ENCODE peak calls at places on chromosomes 13 and 19, in four cellular contexts. Z is K562, H is HepG2, F is HCT116. J is an unnamed sample.
A peak's percentile ranks its signal among the peaks of the same experiment; 100 is the strongest.

GRCh38 chr19:14434157-14434501 is 1.0 kb downstream of the PKN1 start:
- ATAC-seq in Z (no peak), H (peak; percentile 15), F (peak; percentile 49), J (no peak)

GRCh38 chr13:45851171-45851889 is at the start of gene SIAH3:
- ATAC-seq in F (no peak), H (peak; percentile 29), Z (no peak), J (no peak)

GRCh38 chr13:47875206-47875605 is 125.9 kb downstream of the SUCLA2 start:
- ATAC-seq in Z (no peak), F (no peak), H (no peak), J (no peak)

GRCh38 chr19:3572855-3573161 is at the start of gene HMG20B:
- ATAC-seq in H (no peak), Z (no peak), F (no peak), J (no peak)

GRCh38 chr13:50894504-50894903 is 15.1 kb upstream of the RNASEH2B start:
- ATAC-seq in H (no peak), Z (no peak), F (no peak), J (no peak)

GRCh38 chr13:77429320-77430142 is 102.6 kb upstream of the MYCBP2 start:
- ATAC-seq in F (no peak), Z (no peak), H (no peak), J (no peak)

GRCh38 chr13:29605860-29606526 is 10.5 kb upstream of the SLC7A1 start:
- ATAC-seq in Z (no peak), H (no peak), F (no peak), J (no peak)

GRCh38 chr13:21436582-21436981 is 22.5 kb downstream of the ZDHHC20 start:
- ATAC-seq in F (no peak), H (no peak), Z (no peak), J (no peak)

GRCh38 chr13:111347438-111347837 is 27.0 kb downstream of the TEX29 start:
- ATAC-seq in H (no peak), F (no peak), Z (no peak), J (no peak)

GRCh38 chr19:49925486-49925885 is 3.5 kb upstream of the ATF5 start:
- ATAC-seq in F (no peak), H (no peak), Z (no peak), J (no peak)

GRCh38 chr19:50184196-50184595 is 19.2 kb upstream of the MYH14 start:
- ATAC-seq in H (no peak), Z (no peak), F (no peak), J (no peak)

GRCh38 chr19:17824339-17824738 is 3.0 kb upstream of the INSL3 start:
- ATAC-seq in Z (no peak), F (no peak), H (peak; percentile 35), J (no peak)

GRCh38 chr13:36453518-36453917 is 21.2 kb downstream of the CCNA1 start:
- ATAC-seq in Z (peak; percentile 40), H (peak; percentile 80), F (no peak), J (no peak)

GRCh38 chr19:38033658-38034150 is 126.7 kb downstream of the SIPA1L3 start:
- ATAC-seq in F (no peak), H (no peak), Z (no peak), J (peak; percentile 25)

GRCh38 chr13:39527301-39527700 is 75.7 kb downstream of the LHFPL6 start:
- ATAC-seq in Z (no peak), F (no peak), H (no peak), J (no peak)

GRCh38 chr13:26760835-26761582 is 423 bp upstream of the GPR12 start:
- ATAC-seq in F (no peak), Z (no peak), H (no peak), J (peak; percentile 28)

GRCh38 chr13:107373551-107373950 is 805.6 kb upstream of the ARGLU1 start:
- ATAC-seq in F (no peak), Z (no peak), H (peak; percentile 51), J (no peak)

GRCh38 chr13:54592201-54592600 is 1563.6 kb downstream of the OLFM4 start:
- ATAC-seq in F (no peak), Z (no peak), H (no peak), J (no peak)

GRCh38 chr13:40155176-40155575 is 499.7 kb downstream of the COG6 start:
- ATAC-seq in Z (no peak), H (no peak), F (no peak), J (no peak)

GRCh38 chr19:50002386-50002960 is 22.7 kb downstream of the VRK3 start:
- ATAC-seq in H (no peak), Z (no peak), F (no peak), J (no peak)

GRCh38 chr19:43806848-43807247 is 4.6 kb upstream of the LYPD5 start:
- ATAC-seq in Z (no peak), F (no peak), H (no peak), J (no peak)

GRCh38 chr13:114005206-114005720 is 31.4 kb upstream of the C13orf46 start:
- ATAC-seq in F (no peak), Z (peak; percentile 62), H (no peak), J (no peak)

GRCh38 chr19:50486823-50487515 is 10.3 kb upstream of the GARIN5A start:
- ATAC-seq in F (peak; percentile 73), Z (peak; percentile 83), H (no peak), J (no peak)

GRCh38 chr19:7101498-7102253 is 32.2 kb downstream of the ZNF557 start:
- ATAC-seq in Z (no peak), H (no peak), F (no peak), J (no peak)

GRCh38 chr13:43686557-43686956 is 100.2 kb downstream of the ENOX1 start:
- ATAC-seq in H (no peak), Z (no peak), F (no peak), J (peak; percentile 85)

GRCh38 chr13:66994498-66995365 is 235.4 kb downstream of the PCDH9 start:
- ATAC-seq in F (no peak), H (peak; percentile 71), Z (peak; percentile 73), J (peak; percentile 23)

GRCh38 chr19:46469541-46470185 is 1.7 kb downstream of the PNMA8A start:
- ATAC-seq in Z (no peak), F (no peak), H (no peak), J (no peak)

GRCh38 chr13:49995535-49996165 is 1.2 kb upstream of the TRIM13 start:
- ATAC-seq in Z (no peak), H (no peak), F (no peak), J (no peak)

GRCh38 chr13:106156468-106156867 is 379.0 kb downstream of the EFNB2 start:
- ATAC-seq in Z (no peak), H (no peak), F (peak; percentile 71), J (no peak)

DNA sequence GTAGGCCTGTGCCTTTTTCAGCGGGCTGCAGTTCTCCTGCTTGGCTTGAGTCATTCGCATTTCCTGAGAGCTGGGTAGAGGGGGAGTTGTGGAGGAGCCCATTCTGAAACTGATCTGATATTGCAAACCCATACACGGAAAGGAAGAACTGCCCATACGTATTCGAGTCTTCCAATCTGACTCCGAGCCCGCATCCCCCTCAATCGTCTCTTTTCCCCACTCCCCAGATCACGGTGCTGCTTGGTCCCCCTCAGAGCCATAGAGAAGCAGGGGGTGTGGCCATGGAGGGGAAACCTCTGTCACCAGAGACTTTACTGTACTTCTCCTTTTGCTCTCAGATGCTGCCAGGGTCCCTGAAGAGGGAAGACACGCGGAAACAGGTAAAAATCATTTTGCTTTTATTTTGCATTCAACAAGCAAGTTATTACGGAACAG is at the start of gene CD22:
- ATAC-seq in Z (no peak), F (no peak), H (no peak), J (no peak)
- H3K4me3 ChIP-seq in Z (no peak within 1 kb of the TSS), F (no peak within 1 kb of the TSS), H (no peak within 1 kb of the TSS), J (no peak within 1 kb of the TSS)

DNA sequence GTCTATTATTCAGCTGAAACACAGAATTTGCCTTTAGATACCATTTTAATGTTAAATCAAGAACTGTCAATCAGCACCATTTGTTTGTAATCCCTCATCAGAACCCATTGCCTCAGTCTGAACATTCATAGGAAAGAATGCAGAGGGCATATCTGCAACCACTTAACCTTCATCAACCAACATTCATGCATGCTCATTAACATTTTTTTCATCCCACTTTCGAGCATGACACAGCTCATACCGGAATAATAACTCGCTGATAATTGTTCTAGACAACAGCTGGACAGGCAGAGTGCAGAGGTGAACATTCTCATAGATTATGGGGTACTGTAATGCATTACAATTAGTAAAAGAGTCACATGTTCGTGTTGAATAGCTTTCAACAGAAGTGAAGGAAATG is 216.8 kb downstream of the DIAPH3 start:
- ATAC-seq in H (no peak), F (no peak), Z (no peak), J (no peak)
- TF ChIP-seq POLR2A in H (no peak), F (no peak), Z (no peak), J (no peak)

GRCh38 chr19:35265126-35265995 is 3.4 kb upstream of the USF2 start:
- ATAC-seq in Z (no peak), F (no peak), H (no peak), J (no peak)
- TF ChIP-seq POLR2AphosphoS5 in Z (no peak), F (no peak), H (peak; percentile 49), J (no peak)

GRCh38 chr13:112928958-112929777 is 39.8 kb upstream of the MCF2L start:
- ATAC-seq in H (peak; percentile 88), Z (no peak), F (no peak), J (no peak)
- H3K4me3 ChIP-seq in H (peak overlapping the region; percentile 56), Z (no peak overlapping the region), F (no peak overlapping the region), J (no peak overlapping the region)

GRCh38 chr19:51703655-51704515 is 10.8 kb downstream of the SPACA6 start:
- ATAC-seq in H (peak; percentile 89), Z (peak; percentile 85), F (peak; percentile 88), J (peak; percentile 95)
- TF ChIP-seq POLR2A in H (peak; percentile 89), Z (peak; percentile 84), F (peak; percentile 86), J (peak; percentile 59)

GRCh38 chr19:9668544-9668943 is 6.4 kb downstream of the ZNF562 start:
- ATAC-seq in H (no peak), F (no peak), Z (no peak), J (no peak)

GRCh38 chr19:9672893-9673292 is 2.0 kb downstream of the ZNF562 start:
- ATAC-seq in H (no peak), Z (no peak), F (no peak), J (no peak)

GRCh38 chr19:9671654-9672053 is 3.2 kb downstream of the ZNF562 start:
- ATAC-seq in H (no peak), F (no peak), Z (no peak), J (no peak)

DNA sequence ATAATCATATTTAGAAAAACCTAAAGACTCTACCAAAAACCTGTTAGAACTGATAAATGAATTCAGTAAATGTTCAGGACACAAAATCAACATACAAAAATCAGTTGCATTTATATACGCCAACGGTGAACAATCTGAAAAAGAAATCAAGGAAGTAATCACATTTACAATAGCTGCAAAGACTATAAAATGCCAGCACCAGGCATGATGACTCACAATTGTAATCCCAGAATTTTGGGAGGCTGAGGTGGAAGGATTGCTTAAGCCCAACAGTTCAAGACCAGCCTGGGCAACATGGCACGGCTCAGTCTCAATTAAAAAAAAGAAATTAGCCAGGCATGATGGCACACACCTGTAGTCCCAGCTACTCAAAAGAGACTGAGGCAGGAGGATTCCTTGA is 7.0 kb downstream of the ZNF562 start:
- ATAC-seq in F (no peak), H (no peak), Z (no peak), J (no peak)
- TF ChIP-seq POLR2AphosphoS5 in F (no peak), H (no peak), Z (no peak), J (no peak)